ENCODE peak calls at places on chromosomes 6 and 20, in ten cellular contexts. Y is cardiac muscle cell; E is psoas muscle; S is ovary; L is tibial artery; U is Peyer's patch; Z is CD8-positive, alpha-beta T cell; G is GM06990; T is esophagus muscularis mucosa; C is IMR-90. F is an unnamed sample.
A peak's percentile ranks its signal among the peaks of the same experiment; 100 is the strongest.

GRCh38 chr6:107704377-107705013 is 119.6 kb downstream of the SCML4 start:
- DNase-seq in G (no peak), T (no peak), S (no peak), L (no peak), E (no peak), Y (peak; percentile 73), C (peak; percentile 68), U (no peak), Z (no peak), F (peak; percentile 47)

GRCh38 chr6:7424967-7425807 is 35.6 kb downstream of the RIOK1 start:
- DNase-seq in C (peak; percentile 41), E (no peak), S (no peak), Y (peak; percentile 72), G (no peak), Z (no peak), U (no peak), L (no peak), T (no peak), F (no peak)

GRCh38 chr6:10426781-10427279 is 12.0 kb upstream of the TFAP2A start:
- DNase-seq in T (no peak), C (no peak), Z (no peak), Y (no peak), E (no peak), U (no peak), L (no peak), S (no peak), G (no peak), F (no peak)

GRCh38 chr20:19850190-19850533 is 92.1 kb downstream of the RIN2 start:
- DNase-seq in E (no peak), U (no peak), C (no peak), Y (peak; percentile 47), L (peak; percentile 49), T (no peak), G (no peak), S (no peak), Z (no peak), F (no peak)

GRCh38 chr6:163797313-163797712 is 382.8 kb downstream of the QKI start:
- DNase-seq in Z (no peak), G (no peak), Y (no peak), E (no peak), C (no peak), U (no peak), T (no peak), S (no peak), L (no peak), F (no peak)

GRCh38 chr20:14444106-14444505 is 106.7 kb upstream of the FLRT3 start:
- DNase-seq in Y (peak; percentile 12), S (no peak), C (no peak), E (no peak), U (no peak), Z (no peak), T (no peak), L (no peak), G (no peak), F (no peak)

GRCh38 chr20:17666491-17666890 is 15.6 kb downstream of the RRBP1 start:
- DNase-seq in C (peak; percentile 60), Z (no peak), S (no peak), L (no peak), E (no peak), U (no peak), G (no peak), T (no peak), Y (peak; percentile 69), F (no peak)

GRCh38 chr20:21396921-21397340 is 395 bp downstream of the NKX2-4 start:
- DNase-seq in U (no peak), Y (no peak), S (no peak), T (no peak), Z (no peak), C (no peak), G (peak; percentile 22), E (no peak), L (no peak), F (peak; percentile 30)

GRCh38 chr6:4936681-4937041 is 67.2 kb downstream of the RPP40 start:
- DNase-seq in Y (peak; percentile 72), T (no peak), L (no peak), G (no peak), C (peak; percentile 80), U (no peak), E (no peak), Z (no peak), S (no peak), F (no peak)
- TF ChIP-seq CTCF in Y (peak; percentile 62), T (peak; percentile 53), L (peak; percentile 60), G (peak; percentile 46), C (peak; percentile 72), U (peak; percentile 88), E (peak; percentile 62), Z (peak; percentile 59), S (peak; percentile 31), F (peak; percentile 71)

DNA sequence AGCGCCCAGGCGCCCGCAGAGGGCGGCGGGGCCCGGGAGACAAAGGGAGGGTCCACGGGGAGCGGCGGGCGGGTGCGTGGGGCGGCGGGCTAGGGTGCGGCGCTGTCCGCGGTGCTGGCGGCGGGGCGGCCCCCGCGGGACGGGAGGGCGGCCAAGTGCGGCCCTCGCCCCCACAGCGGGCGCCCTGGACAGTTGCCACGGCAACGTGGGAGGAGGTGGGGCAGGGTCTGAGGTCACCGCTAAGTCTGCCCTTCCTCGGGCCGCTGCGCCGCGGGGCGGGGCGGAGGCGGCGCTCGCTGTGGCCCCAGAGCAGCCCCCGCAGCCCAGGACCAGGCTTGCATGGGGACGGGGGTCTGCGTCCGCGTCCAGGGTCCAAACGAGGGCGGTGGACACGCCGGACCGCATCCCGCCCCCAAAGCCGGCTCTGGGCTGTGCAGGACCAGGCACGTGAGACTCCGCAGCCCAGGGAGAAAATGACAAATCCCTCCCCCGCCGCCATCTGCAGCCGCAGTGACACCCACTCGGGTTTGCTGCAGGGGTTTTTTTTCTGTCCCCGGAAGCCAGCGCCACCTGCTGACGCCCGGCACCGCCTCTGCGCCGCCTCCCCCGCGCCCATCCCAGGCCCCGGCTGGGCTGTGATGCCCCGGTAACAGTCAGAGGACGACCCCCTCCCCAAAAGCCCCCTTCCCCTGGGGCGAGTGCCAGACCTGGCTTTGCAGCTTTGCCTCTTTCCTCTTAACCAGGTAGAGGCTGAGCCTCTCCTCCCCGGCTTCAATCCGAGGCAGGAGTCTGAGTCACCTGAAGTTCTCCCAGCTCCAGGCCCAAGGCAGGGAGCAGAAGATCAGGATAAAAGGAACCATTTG is 36.8 kb downstream of the YTHDF1 start:
- DNase-seq in T (no peak), U (no peak), Y (no peak), S (no peak), L (no peak), C (peak; percentile 4), Z (peak; percentile 59), G (peak; percentile 72), E (peak; percentile 69), F (peak; percentile 70)
- H3K27me3 ChIP-seq in T (peaks cover 60% of the 10 kb centered on the region), U (no peaks in the 10 kb centered on the region), Y (peaks cover 76% of the 10 kb centered on the region), S (peaks cover 7% of the 10 kb centered on the region), L (peaks cover 10% of the 10 kb centered on the region), C (peaks cover 76% of the 10 kb centered on the region), Z (peaks cover 17% of the 10 kb centered on the region), G (peaks cover 2% of the 10 kb centered on the region), E (no peaks in the 10 kb centered on the region), F (peaks cover 52% of the 10 kb centered on the region)

DNA sequence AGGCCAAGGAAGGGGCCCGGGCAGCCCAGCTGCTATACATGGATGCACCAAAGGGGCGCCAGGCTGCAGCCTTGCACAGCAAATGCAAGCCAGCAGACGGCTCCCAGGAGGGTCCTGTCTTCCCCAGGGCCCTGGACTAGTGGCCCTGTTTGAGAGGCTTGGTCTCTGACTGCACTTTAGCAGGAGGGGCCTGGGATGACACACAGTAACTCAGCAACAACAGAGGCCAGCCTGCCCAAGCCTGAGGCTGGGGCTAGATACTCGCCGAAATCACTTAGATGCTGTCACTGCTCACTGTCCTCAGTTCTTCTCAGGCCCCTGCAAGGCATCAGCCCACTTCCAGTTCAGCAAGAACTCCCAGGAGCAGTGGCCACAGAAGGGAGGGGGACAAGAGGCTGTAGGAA is 73.5 kb downstream of the TRAM2 start:
- DNase-seq in C (no peak), U (no peak), E (no peak), T (no peak), Y (no peak), S (no peak), G (no peak), L (no peak), Z (no peak), F (peak; percentile 96)
- TF ChIP-seq CTCF in C (no peak), U (no peak), E (no peak), T (no peak), Y (no peak), S (no peak), G (no peak), L (peak; percentile 16), Z (no peak), F (peak; percentile 70)

DNA sequence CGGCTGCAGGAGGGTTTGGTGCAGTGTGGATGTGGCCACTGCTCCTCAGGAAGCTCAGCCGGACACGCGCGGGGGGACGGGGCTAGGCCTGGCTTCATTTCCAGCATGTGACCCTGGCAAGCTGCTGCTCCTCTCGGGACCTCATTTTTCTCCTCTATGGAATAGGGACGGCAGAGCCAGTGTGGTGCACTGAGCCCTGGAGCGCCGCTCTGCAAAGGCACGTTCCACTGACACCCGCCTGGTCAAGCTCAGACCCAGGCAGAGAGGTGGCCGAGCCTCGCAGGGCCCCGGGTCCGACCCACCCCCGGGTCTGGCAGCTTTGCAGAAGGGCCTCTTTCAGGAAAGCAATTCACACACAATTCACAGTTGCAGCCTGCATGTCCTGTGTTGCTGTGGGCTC is 56.7 kb upstream of the SLCO4A1 start:
- DNase-seq in S (no peak), Z (no peak), C (no peak), E (no peak), G (no peak), Y (no peak), L (no peak), U (no peak), T (no peak), F (no peak)
- H3K27me3 ChIP-seq in S (no peaks in the 10 kb centered on the region), Z (no peaks in the 10 kb centered on the region), C (peaks cover 53% of the 10 kb centered on the region), E (no peaks in the 10 kb centered on the region), G (no peaks in the 10 kb centered on the region), Y (no peaks in the 10 kb centered on the region), L (no peaks in the 10 kb centered on the region), U (no peaks in the 10 kb centered on the region), T (peaks cover 14% of the 10 kb centered on the region), F (no peaks in the 10 kb centered on the region)

GRCh38 chr6:111604259-111605099 is 1.2 kb downstream of the TRAF3IP2 start:
- DNase-seq in T (peak; percentile 94), Y (peak; percentile 88), U (no peak), C (peak; percentile 80), Z (no peak), L (peak; percentile 89), G (no peak), S (peak; percentile 59), E (peak; percentile 91), F (no peak)

GRCh38 chr6:111602481-111603404 is 2.9 kb downstream of the TRAF3IP2 start:
- DNase-seq in Z (no peak), G (no peak), L (peak; percentile 73), T (no peak), Y (peak; percentile 61), U (no peak), S (peak; percentile 50), E (peak; percentile 88), C (peak; percentile 85), F (no peak)

GRCh38 chr6:111605100-111605748 is 454 bp downstream of the TRAF3IP2 start:
- DNase-seq in U (peak; percentile 62), L (peak; percentile 81), S (peak; percentile 77), Y (peak; percentile 96), T (peak; percentile 95), Z (peak; percentile 9), E (peak; percentile 92), G (peak; percentile 71), C (peak; percentile 86), F (no peak)

GRCh38 chr6:111601875-111602274 is 3.8 kb downstream of the TRAF3IP2 start:
- DNase-seq in E (no peak), G (no peak), U (no peak), Y (peak; percentile 92), T (no peak), S (no peak), C (peak; percentile 81), Z (no peak), L (peak; percentile 75), F (no peak)

GRCh38 chr6:111603648-111604047 is 2.0 kb downstream of the TRAF3IP2 start:
- DNase-seq in C (peak; percentile 34), Z (no peak), G (no peak), Y (no peak), S (no peak), L (no peak), U (no peak), T (no peak), E (no peak), F (no peak)
- TF ChIP-seq CTCF in C (no peak), Z (no peak), G (no peak), Y (no peak), S (no peak), L (no peak), U (no peak), T (no peak), E (no peak), F (no peak)